ENCODE peak calls at places on chromosomes 11 and 22, in eight cellular contexts. F is BJ, N is fibroblast of mammary gland, A is HFF-Myc, H is brain microvascular endothelial cell, C is upper lobe of left lung, U is AG10803, Y is astrocyte of the spinal cord. J is an unnamed sample.

GRCh38 chr22:38831166-38831945 is 12.5 kb downstream of the NPTXR start:
- DNase-seq in Y (peak), N (peak), U (peak), H (peak), A (no peak), F (no peak), C (no peak), J (peak)

GRCh38 chr11:94653561-94653960 is 86.4 kb downstream of the PIWIL4 start:
- DNase-seq in U (no peak), H (no peak), F (no peak), C (no peak), A (no peak), N (no peak), Y (no peak), J (no peak)

GRCh38 chr11:11514246-11514645 is 107.6 kb downstream of the GALNT18 start:
- DNase-seq in U (no peak), F (no peak), H (no peak), A (no peak), C (no peak), N (no peak), Y (no peak), J (no peak)

GRCh38 chr11:75352417-75353206 is 1.2 kb upstream of the ARRB1 start:
- DNase-seq in H (no peak), N (no peak), Y (no peak), F (no peak), C (no peak), A (no peak), U (no peak), J (peak)

GRCh38 chr11:74443071-74443864 is 24.1 kb downstream of the KCNE3 start:
- DNase-seq in A (no peak), F (no peak), U (no peak), N (no peak), C (no peak), Y (peak), H (peak), J (no peak)

GRCh38 chr11:76786053-76787014 is 3.2 kb downstream of the TSKU start:
- DNase-seq in A (no peak), H (no peak), Y (no peak), U (no peak), F (no peak), N (no peak), C (no peak), J (peak)

GRCh38 chr11:125625225-125625593 is 246 bp downstream of the CHEK1 start:
- DNase-seq in U (peak), Y (no peak), A (no peak), C (no peak), H (no peak), N (no peak), F (no peak), J (no peak)

GRCh38 chr11:35177370-35177769 is 38.4 kb downstream of the CD44 start:
- DNase-seq in A (no peak), U (no peak), H (peak), F (no peak), Y (peak), C (no peak), N (no peak), J (no peak)

GRCh38 chr22:27473533-27473932 is 328.0 kb downstream of the MN1 start:
- DNase-seq in Y (no peak), U (no peak), F (no peak), N (no peak), C (no peak), A (no peak), H (no peak), J (no peak)

GRCh38 chr22:36386351-36386899 is 1.3 kb downstream of the MYH9 start:
- DNase-seq in Y (no peak), U (no peak), F (no peak), C (peak), A (no peak), H (no peak), N (no peak), J (peak)

GRCh38 chr11:125346565-125347260 is 149.4 kb downstream of the FEZ1 start:
- DNase-seq in N (no peak), U (no peak), F (no peak), Y (no peak), C (no peak), H (no peak), A (no peak), J (peak)

GRCh38 chr11:1906623-1907423 is 12.7 kb upstream of the TNNT3 start:
- DNase-seq in H (no peak), C (no peak), U (no peak), F (no peak), A (no peak), Y (no peak), N (no peak), J (no peak)

GRCh38 chr11:14584595-14584994 is 59.0 kb upstream of the PDE3B start:
- DNase-seq in U (no peak), C (no peak), N (no peak), F (no peak), Y (no peak), A (no peak), H (no peak), J (no peak)

GRCh38 chr11:89220684-89221339 is 43.1 kb downstream of the TYR start:
- DNase-seq in H (no peak), U (no peak), N (no peak), Y (no peak), F (no peak), A (no peak), C (no peak), J (no peak)

GRCh38 chr11:128802358-128802981 is 64.6 kb downstream of the KCNJ1 start:
- DNase-seq in H (peak), C (no peak), F (no peak), N (no peak), U (no peak), Y (no peak), A (no peak), J (no peak)

GRCh38 chr22:37021710-37022482 is 2.4 kb downstream of the MPST start:
- DNase-seq in F (no peak), C (no peak), N (peak), H (no peak), U (peak), Y (peak), A (no peak), J (no peak)

GRCh38 chr11:7577883-7578242 is 64.1 kb downstream of the PPFIBP2 start:
- DNase-seq in N (peak), C (no peak), H (peak), Y (peak), A (peak), F (no peak), U (peak), J (no peak)

GRCh38 chr11:96472085-96472484 is 82.3 kb downstream of the JRKL start:
- DNase-seq in Y (no peak), N (no peak), C (no peak), H (no peak), A (no peak), U (no peak), F (no peak), J (no peak)

GRCh38 chr22:34858026-34858425 is 207.9 kb upstream of the ISX start:
- DNase-seq in C (no peak), A (peak), H (no peak), F (no peak), N (no peak), Y (no peak), U (peak), J (no peak)

GRCh38 chr11:70415642-70416395 is 17.5 kb downstream of the CTTN start:
- DNase-seq in N (peak), F (peak), H (no peak), A (peak), C (no peak), Y (peak), U (peak), J (no peak)

GRCh38 chr11:96086111-96086510 is 162.2 kb upstream of the MTMR2 start:
- DNase-seq in N (no peak), F (no peak), C (no peak), H (no peak), A (no peak), Y (no peak), U (no peak), J (no peak)

GRCh38 chr11:33722579-33723234 is 13.5 kb downstream of the CD59 start:
- DNase-seq in H (peak), C (no peak), U (peak), Y (peak), N (peak), F (no peak), A (no peak), J (peak)

GRCh38 chr11:93567406-93567819 is 24.2 kb upstream of the SMCO4 start:
- DNase-seq in Y (peak), N (peak), A (no peak), F (no peak), C (peak), U (peak), H (peak), J (peak)

GRCh38 chr11:78203184-78203583 is 14.5 kb downstream of the USP35 start:
- DNase-seq in N (no peak), H (no peak), U (no peak), A (no peak), F (no peak), Y (no peak), C (no peak), J (no peak)

GRCh38 chr11:131841028-131841427 is 470.6 kb downstream of the NTM start:
- DNase-seq in C (no peak), N (no peak), A (no peak), U (no peak), Y (no peak), H (no peak), F (no peak), J (no peak)

GRCh38 chr11:104602643-104603042 is 295.6 kb downstream of the CASP12 start:
- DNase-seq in C (no peak), Y (no peak), H (no peak), F (no peak), U (no peak), N (no peak), A (no peak), J (no peak)
- H3K4me3 ChIP-seq in C (no peak), Y (no peak), H (no peak), F (no peak), U (no peak), N (no peak), A (no peak), J (no peak)

GRCh38 chr11:27697679-27698275 is 2.5 kb downstream of the BDNF start:
- DNase-seq in N (no peak), F (no peak), Y (peak), H (no peak), U (peak), A (no peak), C (no peak), J (no peak)
- H3K4me3 ChIP-seq in N (no peak), F (peak), Y (peak), H (peak), U (peak), A (peak), C (no peak), J (no peak)

GRCh38 chr11:85665756-85666155 is 827 bp upstream of the CREBZF start:
- DNase-seq in A (no peak), F (no peak), Y (peak), U (no peak), N (peak), C (no peak), H (no peak), J (no peak)
- H3K4me3 ChIP-seq in A (no peak), F (no peak), Y (no peak), U (no peak), N (no peak), C (no peak), H (no peak), J (no peak)

GRCh38 chr11:66279092-66279797 is 1.3 kb downstream of the CNIH2 start:
- DNase-seq in Y (no peak), A (no peak), H (no peak), C (peak), N (no peak), U (no peak), F (no peak), J (no peak)

GRCh38 chr11:66280428-66280827 is 2.5 kb downstream of the CNIH2 start:
- DNase-seq in N (no peak), Y (peak), C (peak), A (no peak), H (no peak), F (no peak), U (no peak), J (no peak)

GRCh38 chr11:66277475-66278391 is at the start of gene CNIH2:
- DNase-seq in C (peak), N (no peak), F (no peak), U (no peak), Y (no peak), A (no peak), H (no peak), J (no peak)

GRCh38 chr11:66275984-66276612 is 1.9 kb upstream of the CNIH2 start:
- DNase-seq in A (no peak), Y (no peak), U (no peak), H (no peak), F (no peak), C (peak), N (no peak), J (no peak)

DNA sequence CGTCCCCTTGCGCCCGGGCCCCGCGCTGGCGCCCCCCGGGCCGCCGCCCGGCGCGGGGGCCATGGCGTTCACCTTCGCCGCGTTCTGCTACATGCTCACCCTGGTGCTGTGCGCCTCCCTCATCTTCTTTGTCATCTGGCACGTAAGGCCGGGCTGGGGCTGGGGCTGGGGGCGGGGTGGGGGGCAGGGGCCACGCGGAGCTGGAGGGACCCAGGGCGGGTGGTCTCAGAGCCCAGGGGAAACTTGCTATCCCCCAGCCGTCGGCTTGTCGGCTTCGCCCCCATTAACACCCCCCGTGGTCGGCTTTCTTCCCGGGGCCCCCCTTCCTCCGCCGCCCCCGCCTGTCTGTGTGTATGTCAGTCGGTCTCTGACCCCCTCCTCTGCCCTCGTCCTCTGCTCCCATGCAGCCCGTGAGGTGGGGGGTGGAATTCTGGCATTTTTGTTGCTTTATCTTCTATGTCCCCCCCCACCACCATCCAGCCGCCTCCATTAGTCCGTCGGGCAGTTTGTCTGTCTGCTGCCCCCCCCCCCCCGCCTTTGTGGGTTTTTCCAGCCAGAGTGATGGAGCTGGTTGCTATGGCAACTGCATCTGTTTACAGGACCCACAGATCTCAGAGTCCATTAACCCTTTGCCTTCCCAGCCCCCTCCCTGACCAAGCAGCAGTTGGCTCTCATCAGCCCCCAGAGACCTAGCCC is 569 bp downstream of the CNIH2 start:
- DNase-seq in N (no peak), Y (peak), H (peak), U (peak), C (no peak), F (no peak), A (no peak), J (no peak)
- H3K4me3 ChIP-seq in N (no peak), Y (peak), H (no peak), U (no peak), C (peak), F (peak), A (no peak), J (no peak)

GRCh38 chr22:25783856-25784255 is 41.9 kb downstream of the MYO18B start:
- DNase-seq in H (no peak), N (no peak), C (no peak), F (no peak), Y (no peak), U (no peak), A (no peak), J (no peak)

GRCh38 chr22:25780673-25781072 is 38.7 kb downstream of the MYO18B start:
- DNase-seq in A (no peak), F (no peak), H (no peak), U (no peak), N (no peak), Y (no peak), C (no peak), J (no peak)

GRCh38 chr22:25781801-25782200 is 39.8 kb downstream of the MYO18B start:
- DNase-seq in Y (no peak), U (no peak), A (no peak), H (no peak), N (no peak), F (no peak), C (no peak), J (no peak)

GRCh38 chr22:25779890-25780289 is 37.9 kb downstream of the MYO18B start:
- DNase-seq in F (no peak), U (no peak), C (peak), H (no peak), N (no peak), Y (no peak), A (no peak), J (no peak)

DNA sequence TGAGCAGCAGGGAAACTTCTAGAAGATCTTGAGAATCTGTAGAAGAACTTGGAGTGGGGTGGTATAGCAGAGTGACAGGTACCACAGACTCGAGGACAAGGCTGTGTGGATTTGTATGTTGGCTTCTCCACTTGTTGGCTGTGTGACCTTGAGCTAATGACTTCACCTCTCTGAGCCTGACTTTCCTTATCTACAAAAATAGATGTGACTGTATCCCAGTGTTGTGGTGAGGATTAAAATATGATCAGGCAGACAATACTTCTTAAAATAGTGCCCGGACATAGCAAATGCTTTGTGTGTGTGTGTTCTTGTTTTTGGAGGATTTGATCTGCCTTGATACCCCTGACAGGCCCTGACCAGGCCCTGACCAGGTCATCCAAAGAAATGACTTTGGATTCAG is 40.8 kb downstream of the MYO18B start:
- DNase-seq in A (no peak), N (no peak), C (no peak), H (no peak), U (no peak), F (no peak), Y (no peak), J (no peak)
- H3K4me3 ChIP-seq in A (no peak), N (no peak), C (no peak), H (no peak), U (no peak), F (no peak), Y (no peak), J (no peak)